ENCODE peak calls at places on chromosomes 3 and 15, in nine cellular contexts. L is GM12865, G is GM03348, Q is memory B cell, C is nucleus accumbens, R is LoVo, I is M059J, Z is A549, B is stomach. F is an unnamed sample.

GRCh38 chr15:90064931-90065681 is 37.2 kb downstream of the IDH2 start:
- DNase-seq in L (no peak), G (no peak), Q (no peak), C (peak), R (no peak), I (no peak), Z (no peak), B (no peak), F (no peak)

GRCh38 chr3:103388214-103388613 is 953.4 kb downstream of the ZPLD1 start:
- DNase-seq in L (no peak), G (no peak), Q (no peak), C (no peak), R (no peak), I (peak), Z (no peak), B (no peak), F (peak)

GRCh38 chr3:196197524-196197923 is 13.7 kb downstream of the ZDHHC19 start:
- DNase-seq in L (no peak), G (no peak), Q (no peak), C (no peak), R (no peak), I (no peak), Z (no peak), B (no peak), F (no peak)

GRCh38 chr3:86739244-86739643 is 251.7 kb downstream of the VGLL3 start:
- DNase-seq in L (no peak), G (no peak), Q (no peak), C (no peak), R (no peak), I (no peak), Z (no peak), B (no peak), F (no peak)

GRCh38 chr3:188507244-188507720 is 353.3 kb downstream of the LPP start:
- DNase-seq in L (no peak), G (peak), Q (no peak), C (peak), R (no peak), I (peak), Z (no peak), B (no peak), F (peak)

GRCh38 chr3:62559831-62560445 is 186.6 kb upstream of the FEZF2 start:
- DNase-seq in L (peak), G (peak), Q (no peak), C (no peak), R (peak), I (no peak), Z (no peak), B (no peak), F (peak)

GRCh38 chr3:47984089-47984759 is 32.0 kb downstream of the MAP4 start:
- DNase-seq in L (no peak), G (peak), Q (no peak), C (peak), R (no peak), I (peak), Z (no peak), B (no peak), F (peak)

GRCh38 chr15:74725241-74725774 is at the start of gene CYP1A1:
- DNase-seq in L (peak), G (no peak), Q (no peak), C (no peak), R (peak), I (peak), Z (peak), B (peak), F (no peak)

GRCh38 chr3:177262396-177262795 is 65.1 kb upstream of the TBL1XR1 start:
- DNase-seq in L (no peak), G (peak), Q (no peak), C (no peak), R (no peak), I (no peak), Z (no peak), B (no peak), F (peak)